ENCODE peak calls at places on chromosome 1, in six cellular contexts. One of them, this sample, is unnamed.

GRCh38 chr1:108016451-108016920 is 51.5 kb upstream of the VAV3 start:
- DNase-seq in IMR-90: no peak
- DNase-seq in osteoblast: peak
- DNase-seq in glutamatergic neuron: no peak
- DNase-seq in choroid plexus epithelial cell: peak
- DNase-seq in mammary epithelial cell: peak
- DNase-seq in this sample: no peak

GRCh38 chr1:232600430-232601258 is 29.3 kb downstream of the SIPA1L2 start:
- DNase-seq in IMR-90: peak
- DNase-seq in osteoblast: no peak
- DNase-seq in glutamatergic neuron: no peak
- DNase-seq in choroid plexus epithelial cell: no peak
- DNase-seq in mammary epithelial cell: no peak
- DNase-seq in this sample: no peak

GRCh38 chr1:220386494-220387195 is 114.4 kb upstream of the RAB3GAP2 start:
- DNase-seq in IMR-90: no peak
- DNase-seq in osteoblast: no peak
- DNase-seq in glutamatergic neuron: no peak
- DNase-seq in choroid plexus epithelial cell: no peak
- DNase-seq in mammary epithelial cell: peak
- DNase-seq in this sample: no peak

GRCh38 chr1:185483647-185484450 is 166.8 kb upstream of the IVNS1ABP start:
- DNase-seq in IMR-90: peak
- DNase-seq in osteoblast: peak
- DNase-seq in glutamatergic neuron: no peak
- DNase-seq in choroid plexus epithelial cell: peak
- DNase-seq in mammary epithelial cell: peak
- DNase-seq in this sample: no peak

GRCh38 chr1:152186556-152187285 is 27.7 kb upstream of the RPTN start:
- DNase-seq in IMR-90: no peak
- DNase-seq in osteoblast: no peak
- DNase-seq in glutamatergic neuron: no peak
- DNase-seq in choroid plexus epithelial cell: no peak
- DNase-seq in mammary epithelial cell: no peak
- DNase-seq in this sample: no peak

GRCh38 chr1:31985430-31985829 is 28.2 kb upstream of the KHDRBS1 start:
- DNase-seq in IMR-90: peak
- DNase-seq in osteoblast: no peak
- DNase-seq in glutamatergic neuron: no peak
- DNase-seq in choroid plexus epithelial cell: peak
- DNase-seq in mammary epithelial cell: no peak
- DNase-seq in this sample: no peak

GRCh38 chr1:21338568-21339401 is 48.5 kb upstream of the ECE1 start:
- DNase-seq in IMR-90: peak
- DNase-seq in osteoblast: peak
- DNase-seq in glutamatergic neuron: no peak
- DNase-seq in choroid plexus epithelial cell: peak
- DNase-seq in mammary epithelial cell: no peak
- DNase-seq in this sample: no peak

GRCh38 chr1:61434276-61434675 is 290.7 kb downstream of the TM2D1 start:
- DNase-seq in IMR-90: peak
- DNase-seq in osteoblast: no peak
- DNase-seq in glutamatergic neuron: no peak
- DNase-seq in choroid plexus epithelial cell: no peak
- DNase-seq in mammary epithelial cell: peak
- DNase-seq in this sample: no peak

GRCh38 chr1:39632491-39633417 is 6.7 kb downstream of the HEYL start:
- DNase-seq in IMR-90: peak
- DNase-seq in osteoblast: peak
- DNase-seq in glutamatergic neuron: peak
- DNase-seq in choroid plexus epithelial cell: peak
- DNase-seq in mammary epithelial cell: no peak
- DNase-seq in this sample: peak

GRCh38 chr1:110012100-110012499 is 22.3 kb upstream of the STRIP1 start:
- DNase-seq in IMR-90: no peak
- DNase-seq in osteoblast: no peak
- DNase-seq in glutamatergic neuron: no peak
- DNase-seq in choroid plexus epithelial cell: no peak
- DNase-seq in mammary epithelial cell: no peak
- DNase-seq in this sample: no peak

GRCh38 chr1:150235852-150236613 is at the start of gene ANP32E:
- DNase-seq in IMR-90: peak
- DNase-seq in osteoblast: peak
- DNase-seq in glutamatergic neuron: peak
- DNase-seq in choroid plexus epithelial cell: peak
- DNase-seq in mammary epithelial cell: peak
- DNase-seq in this sample: peak
- TF ChIP-seq CTCF in IMR-90: peak
- TF ChIP-seq CTCF in osteoblast: no peak
- TF ChIP-seq CTCF in glutamatergic neuron: no peak
- TF ChIP-seq CTCF in choroid plexus epithelial cell: peak
- TF ChIP-seq CTCF in mammary epithelial cell: peak
- TF ChIP-seq CTCF in this sample: peak

DNA sequence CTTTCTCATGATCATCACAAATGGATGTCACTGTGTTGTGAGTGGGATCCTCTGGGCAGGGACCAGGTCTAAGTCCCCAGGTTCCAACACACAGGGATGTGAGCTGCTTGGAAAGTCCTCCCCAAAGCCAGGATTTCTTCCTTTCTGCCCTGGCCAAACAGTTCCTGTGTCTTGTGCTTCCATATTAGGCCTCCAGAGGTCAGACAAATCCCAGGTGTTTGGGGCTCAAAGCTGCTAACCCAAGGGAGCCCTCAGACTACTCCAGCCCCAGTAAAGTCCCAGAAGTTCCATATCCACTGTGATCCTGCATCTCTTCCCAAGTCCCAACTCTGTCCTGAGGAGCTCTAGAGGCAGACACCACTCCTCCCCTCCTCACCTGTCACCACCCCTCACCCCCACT is 27.7 kb upstream of the MAGOH start:
- DNase-seq in IMR-90: no peak
- DNase-seq in osteoblast: no peak
- DNase-seq in glutamatergic neuron: no peak
- DNase-seq in choroid plexus epithelial cell: peak
- DNase-seq in mammary epithelial cell: peak
- DNase-seq in this sample: no peak
- TF ChIP-seq CTCF in IMR-90: peak
- TF ChIP-seq CTCF in osteoblast: peak
- TF ChIP-seq CTCF in glutamatergic neuron: no peak
- TF ChIP-seq CTCF in choroid plexus epithelial cell: peak
- TF ChIP-seq CTCF in mammary epithelial cell: peak
- TF ChIP-seq CTCF in this sample: peak

GRCh38 chr1:203346755-203347102 is 4.2 kb downstream of the FMOD start:
- DNase-seq in IMR-90: no peak
- DNase-seq in osteoblast: no peak
- DNase-seq in glutamatergic neuron: no peak
- DNase-seq in choroid plexus epithelial cell: no peak
- DNase-seq in mammary epithelial cell: no peak
- DNase-seq in this sample: no peak

GRCh38 chr1:203349166-203349565 is 1.8 kb downstream of the FMOD start:
- DNase-seq in IMR-90: no peak
- DNase-seq in osteoblast: no peak
- DNase-seq in glutamatergic neuron: no peak
- DNase-seq in choroid plexus epithelial cell: no peak
- DNase-seq in mammary epithelial cell: no peak
- DNase-seq in this sample: no peak

GRCh38 chr1:203349757-203350522 is 982 bp downstream of the FMOD start:
- DNase-seq in IMR-90: no peak
- DNase-seq in osteoblast: no peak
- DNase-seq in glutamatergic neuron: no peak
- DNase-seq in choroid plexus epithelial cell: no peak
- DNase-seq in mammary epithelial cell: no peak
- DNase-seq in this sample: no peak

GRCh38 chr1:203343956-203344355 is 7.0 kb downstream of the FMOD start:
- DNase-seq in IMR-90: no peak
- DNase-seq in osteoblast: no peak
- DNase-seq in glutamatergic neuron: no peak
- DNase-seq in choroid plexus epithelial cell: no peak
- DNase-seq in mammary epithelial cell: no peak
- DNase-seq in this sample: no peak

DNA sequence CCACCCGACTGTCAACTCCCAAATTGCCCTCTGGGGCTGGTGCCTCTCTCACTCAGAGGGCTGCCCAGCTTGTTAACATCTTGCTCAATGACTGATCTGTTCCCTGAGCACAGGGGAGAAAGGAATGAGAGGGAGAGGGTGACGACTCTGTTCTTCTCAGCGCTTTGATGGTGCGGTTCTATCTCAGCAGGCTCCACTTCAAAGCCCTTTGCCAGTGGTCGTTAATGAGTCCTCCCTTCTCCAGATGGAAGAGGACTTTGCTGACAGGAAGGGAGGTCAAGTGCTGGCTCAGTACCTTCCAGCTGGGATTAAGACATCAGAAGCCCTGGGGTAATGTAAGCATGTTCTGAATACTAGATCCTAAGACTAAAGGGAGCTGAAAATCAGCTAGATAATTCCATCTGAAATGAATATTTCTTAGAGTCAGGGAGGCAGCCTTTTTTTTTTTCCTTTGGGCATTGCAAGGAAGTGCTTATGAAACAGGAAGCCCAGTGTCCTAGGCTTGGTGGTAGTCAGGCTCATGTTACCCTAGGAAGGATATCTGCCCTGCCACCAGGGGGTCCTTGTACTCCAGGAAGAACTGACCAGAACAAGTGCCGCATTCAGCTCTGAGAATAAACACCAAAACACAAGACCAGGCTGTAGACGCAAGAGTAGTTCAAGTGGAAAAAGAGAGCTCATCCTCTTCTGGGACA is 4.7 kb downstream of the FMOD start:
- DNase-seq in IMR-90: no peak
- DNase-seq in osteoblast: no peak
- DNase-seq in glutamatergic neuron: no peak
- DNase-seq in choroid plexus epithelial cell: peak
- DNase-seq in mammary epithelial cell: no peak
- DNase-seq in this sample: no peak
- TF ChIP-seq CTCF in IMR-90: no peak
- TF ChIP-seq CTCF in osteoblast: no peak
- TF ChIP-seq CTCF in glutamatergic neuron: peak
- TF ChIP-seq CTCF in choroid plexus epithelial cell: peak
- TF ChIP-seq CTCF in mammary epithelial cell: no peak
- TF ChIP-seq CTCF in this sample: no peak

GRCh38 chr1:180639871-180640270 is 8.0 kb downstream of the XPR1 start:
- DNase-seq in IMR-90: no peak
- DNase-seq in osteoblast: no peak
- DNase-seq in glutamatergic neuron: no peak
- DNase-seq in choroid plexus epithelial cell: no peak
- DNase-seq in mammary epithelial cell: no peak
- DNase-seq in this sample: no peak
- TF ChIP-seq CTCF in IMR-90: no peak
- TF ChIP-seq CTCF in osteoblast: no peak
- TF ChIP-seq CTCF in glutamatergic neuron: no peak
- TF ChIP-seq CTCF in choroid plexus epithelial cell: no peak
- TF ChIP-seq CTCF in mammary epithelial cell: no peak
- TF ChIP-seq CTCF in this sample: no peak

DNA sequence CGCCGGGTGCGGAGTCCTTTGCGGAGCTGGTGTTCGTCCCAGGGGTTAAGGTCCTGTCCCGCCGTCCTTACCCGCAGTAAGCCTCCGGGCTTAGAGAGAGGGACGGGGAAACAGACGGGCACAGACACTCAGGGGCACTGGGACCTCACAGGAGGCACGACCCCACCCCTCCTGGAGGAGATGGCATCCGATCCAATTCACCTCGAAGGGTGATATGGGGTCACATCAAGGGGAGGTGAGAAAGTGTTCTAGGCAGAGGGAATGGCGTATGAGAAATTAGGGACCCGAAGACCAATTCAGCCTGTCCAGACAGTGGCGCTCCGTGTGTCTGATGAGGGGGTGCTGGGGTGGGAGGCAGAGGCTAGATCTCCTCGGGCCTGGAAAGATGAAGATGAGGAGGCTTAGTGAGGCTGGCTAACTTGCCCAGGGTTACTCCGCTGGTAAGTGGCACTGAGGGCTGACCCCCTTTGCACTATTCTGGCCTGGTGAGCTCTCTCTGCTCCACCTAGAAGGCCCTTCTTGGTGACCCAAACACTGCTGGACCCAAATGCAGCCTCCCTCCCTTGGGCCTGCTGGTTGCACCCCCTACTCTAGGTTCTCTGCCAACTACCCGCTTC is 12.1 kb downstream of the BTBD19 start:
- DNase-seq in IMR-90: no peak
- DNase-seq in osteoblast: peak
- DNase-seq in glutamatergic neuron: peak
- DNase-seq in choroid plexus epithelial cell: no peak
- DNase-seq in mammary epithelial cell: no peak
- DNase-seq in this sample: no peak
- TF ChIP-seq CTCF in IMR-90: no peak
- TF ChIP-seq CTCF in osteoblast: no peak
- TF ChIP-seq CTCF in glutamatergic neuron: no peak
- TF ChIP-seq CTCF in choroid plexus epithelial cell: no peak
- TF ChIP-seq CTCF in mammary epithelial cell: no peak
- TF ChIP-seq CTCF in this sample: no peak

GRCh38 chr1:233680000-233680399 is 66.1 kb downstream of the KCNK1 start:
- DNase-seq in IMR-90: no peak
- DNase-seq in osteoblast: no peak
- DNase-seq in glutamatergic neuron: no peak
- DNase-seq in choroid plexus epithelial cell: no peak
- DNase-seq in mammary epithelial cell: no peak
- DNase-seq in this sample: no peak
- TF ChIP-seq CTCF in IMR-90: no peak
- TF ChIP-seq CTCF in osteoblast: no peak
- TF ChIP-seq CTCF in glutamatergic neuron: no peak
- TF ChIP-seq CTCF in choroid plexus epithelial cell: no peak
- TF ChIP-seq CTCF in mammary epithelial cell: no peak
- TF ChIP-seq CTCF in this sample: no peak